ENCODE peak calls at places on chromosomes 1 and 21, in five cellular contexts. W, V, A, B and D are unnamed samples.

GRCh38 chr1:230609208-230609607 is 33.1 kb upstream of the COG2 start:
- DNase-seq in V (no peak), A (no peak), B (no peak), W (no peak), D (no peak)

GRCh38 chr1:64234714-64235113 is 31.3 kb downstream of the UBE2U start:
- DNase-seq in B (no peak), V (no peak), W (no peak), A (no peak), D (no peak)

GRCh38 chr1:147804942-147805723 is 44.7 kb upstream of the GJA5 start:
- DNase-seq in B (no peak), W (no peak), A (no peak), V (no peak), D (no peak)

GRCh38 chr21:42151148-42152074 is 67.5 kb upstream of the ABCG1 start:
- DNase-seq in V (no peak), A (peak), B (no peak), W (no peak), D (no peak)

GRCh38 chr1:2645143-2645542 is 12.3 kb upstream of the MMEL1 start:
- DNase-seq in B (peak), V (no peak), A (peak), W (no peak), D (no peak)

GRCh38 chr1:96524100-96524499 is 197.5 kb upstream of the PTBP2 start:
- DNase-seq in B (no peak), W (no peak), V (no peak), A (no peak), D (no peak)

GRCh38 chr1:211236633-211237321 is 22.4 kb upstream of the RCOR3 start:
- DNase-seq in B (no peak), A (no peak), W (no peak), V (peak), D (no peak)

GRCh38 chr1:156115514-156116374 is 1.2 kb downstream of the LMNA start:
- DNase-seq in B (peak), V (peak), A (peak), W (peak), D (peak)

GRCh38 chr1:228307218-228308023 is 99.2 kb downstream of the TRIM11 start:
- DNase-seq in A (peak), B (peak), V (no peak), W (no peak), D (no peak)

GRCh38 chr1:47388548-47389238 is 27.4 kb upstream of the FOXE3 start:
- DNase-seq in B (no peak), A (peak), V (peak), W (peak), D (peak)

GRCh38 chr1:11441211-11441952 is 37.6 kb upstream of the DISP3 start:
- DNase-seq in V (no peak), B (no peak), A (no peak), W (no peak), D (no peak)

GRCh38 chr1:112387807-112388206 is 8.2 kb upstream of the CTTNBP2NL start:
- DNase-seq in W (no peak), A (no peak), V (no peak), B (no peak), D (no peak)

GRCh38 chr21:42305707-42306147 is 9.5 kb downstream of the TFF3 start:
- DNase-seq in B (no peak), A (peak), V (no peak), W (no peak), D (no peak)

GRCh38 chr1:234921266-234922062 is 207.2 kb downstream of the TOMM20 start:
- DNase-seq in A (peak), W (no peak), V (no peak), B (peak), D (peak)

GRCh38 chr1:93349231-93350135 is 3.8 kb downstream of the DR1 start:
- DNase-seq in B (no peak), A (no peak), V (peak), W (peak), D (peak)

GRCh38 chr21:45596704-45597318 is 46.7 kb upstream of the PCBP3 start:
- DNase-seq in W (peak), A (peak), B (peak), V (peak), D (peak)

GRCh38 chr1:112533029-112533428 is 24.3 kb downstream of the WNT2B start:
- DNase-seq in V (no peak), B (no peak), W (peak), A (no peak), D (no peak)

GRCh38 chr1:204073837-204074273 is 940 bp downstream of the SOX13 start:
- DNase-seq in V (peak), W (peak), A (peak), B (no peak), D (peak)

GRCh38 chr1:172254521-172255222 is 165.8 kb upstream of the C1orf105 start:
- DNase-seq in V (peak), B (no peak), W (peak), A (no peak), D (peak)

GRCh38 chr1:175520186-175520585 is 223.2 kb downstream of the TNR start:
- DNase-seq in V (peak), A (peak), W (no peak), B (no peak), D (no peak)

GRCh38 chr1:11759791-11760190 is 2.2 kb upstream of the C1orf167 start:
- DNase-seq in B (no peak), A (no peak), W (no peak), V (no peak), D (no peak)

GRCh38 chr1:234989019-234989418 is 139.6 kb downstream of the TOMM20 start:
- DNase-seq in W (no peak), V (no peak), A (no peak), B (no peak), D (no peak)

GRCh38 chr1:85311818-85312217 is 35.4 kb upstream of the BCL10 start:
- DNase-seq in A (no peak), V (no peak), W (peak), B (no peak), D (no peak)

GRCh38 chr1:193229136-193229535 is 42.7 kb upstream of the B3GALT2 start:
- DNase-seq in A (no peak), B (no peak), V (peak), W (peak), D (peak)

GRCh38 chr1:39799770-39800470 is 11.3 kb upstream of the BMP8B start:
- DNase-seq in V (peak), A (peak), B (peak), W (peak), D (peak)

GRCh38 chr1:36115931-36116330 is 9.1 kb downstream of the COL8A2 start:
- DNase-seq in A (no peak), V (peak), B (no peak), W (peak), D (peak)

GRCh38 chr1:29833596-29833995 is 597.3 kb downstream of the PTPRU start:
- DNase-seq in B (no peak), A (peak), W (no peak), V (no peak), D (no peak)

DNA sequence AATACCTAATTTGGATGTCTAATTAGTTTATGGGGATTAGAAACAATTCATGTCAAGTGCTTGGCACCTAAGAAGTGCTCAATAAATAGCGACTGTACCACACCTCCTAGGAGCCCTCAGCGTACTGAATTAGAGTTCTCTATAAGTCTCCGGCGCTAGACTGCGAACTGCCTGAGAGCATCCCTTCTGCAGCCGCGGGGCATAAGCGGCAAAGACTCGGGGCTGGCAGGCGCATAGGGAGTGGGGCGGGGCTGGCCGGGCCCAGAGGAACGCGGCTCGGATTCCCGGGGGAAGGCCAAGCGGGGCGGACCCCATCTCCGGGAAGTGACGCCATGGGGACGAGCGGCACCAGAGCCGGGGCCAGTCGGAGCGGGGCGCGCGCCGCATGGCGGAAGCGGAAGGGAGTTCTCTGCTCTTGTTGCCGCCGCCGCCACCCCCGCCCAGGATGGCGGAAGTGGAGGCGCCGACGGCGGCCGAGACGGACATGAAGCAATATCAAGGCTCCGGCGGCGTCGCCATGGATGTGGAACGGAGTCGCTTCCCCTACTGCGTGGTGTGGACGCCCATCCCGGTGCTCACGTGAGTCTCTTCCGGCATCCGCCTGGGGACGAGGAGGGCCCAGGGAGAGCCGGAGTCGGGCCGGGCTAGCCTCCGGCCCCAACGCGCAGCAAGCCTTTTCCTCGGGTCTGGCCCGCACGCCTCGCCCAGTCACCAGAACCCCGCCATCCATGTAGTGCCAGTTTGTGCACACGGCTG is at the start of gene TMEM222:
- DNase-seq in A (peak), V (peak), W (peak), B (peak), D (peak)
- TF ChIP-seq CTCF in A (peak), V (no peak), W (no peak), B (peak), D (no peak)

DNA sequence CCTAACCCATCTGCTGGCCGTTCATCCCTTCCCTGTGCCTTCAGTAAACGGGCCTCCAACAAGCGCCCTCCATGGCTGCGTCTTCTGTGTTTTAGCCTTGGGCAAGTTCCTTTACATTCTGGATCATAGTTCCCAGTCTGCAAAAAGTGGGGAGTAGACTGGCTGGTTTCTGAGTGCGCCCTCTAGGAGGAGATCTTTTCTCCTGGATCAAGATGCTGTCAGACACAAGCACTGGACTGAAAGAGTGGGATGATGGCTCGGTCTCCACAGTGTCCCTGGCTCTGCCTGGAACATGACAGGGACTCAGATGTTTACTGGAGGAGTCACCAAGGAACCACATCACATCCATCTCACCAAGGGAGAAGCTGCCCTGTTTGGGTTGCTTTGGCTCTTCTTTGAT is 88.8 kb downstream of the PRDM2 start:
- DNase-seq in W (no peak), B (no peak), A (no peak), V (no peak), D (no peak)
- H3K4me3 ChIP-seq in W (no peak), B (no peak), A (no peak), V (no peak), D (no peak)

GRCh38 chr1:68346192-68346808 is 103.5 kb downstream of the RPE65 start:
- DNase-seq in A (no peak), B (no peak), W (peak), V (peak), D (peak)
- TF ChIP-seq CTCF in A (peak), B (peak), W (peak), V (peak), D (peak)

GRCh38 chr1:200406161-200406797 is 3.6 kb downstream of the ZNF281 start:
- DNase-seq in B (no peak), V (no peak), A (no peak), W (no peak), D (no peak)

GRCh38 chr1:200409203-200409760 is 554 bp downstream of the ZNF281 start:
- DNase-seq in W (no peak), A (peak), B (peak), V (no peak), D (no peak)

GRCh38 chr1:200401708-200402107 is 8.1 kb downstream of the ZNF281 start:
- DNase-seq in V (no peak), W (no peak), A (no peak), B (no peak), D (no peak)

GRCh38 chr1:200401263-200401662 is 8.6 kb downstream of the ZNF281 start:
- DNase-seq in V (no peak), B (no peak), A (no peak), W (no peak), D (peak)

DNA sequence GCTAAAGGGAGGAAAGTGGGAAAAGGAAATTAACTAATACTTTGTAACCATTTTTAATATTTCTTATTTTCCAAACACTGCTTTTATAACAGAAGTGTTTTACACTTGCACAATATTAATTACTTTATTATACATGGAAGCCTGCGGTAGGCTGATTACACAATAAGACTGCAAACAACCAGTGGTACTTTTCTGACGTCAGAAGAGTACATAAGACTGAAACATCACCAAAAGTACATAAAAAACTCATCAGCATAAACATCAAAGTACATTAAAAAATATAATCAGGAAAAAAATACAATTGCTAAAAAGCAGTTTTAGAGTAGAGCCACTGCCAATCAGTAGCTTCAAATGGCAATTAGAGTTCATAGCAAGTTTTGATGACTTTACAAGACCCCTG is 4.6 kb downstream of the ZNF281 start:
- DNase-seq in V (no peak), B (no peak), W (peak), A (no peak), D (peak)
- H3K4me3 ChIP-seq in V (peak), B (no peak), W (no peak), A (no peak), D (peak)

GRCh38 chr1:160159846-160160245 is 8.4 kb downstream of the ATP1A4 start:
- DNase-seq in B (no peak), W (no peak), A (no peak), V (no peak), D (no peak)

GRCh38 chr1:160162936-160163335 is 11.5 kb downstream of the ATP1A4 start:
- DNase-seq in W (no peak), A (no peak), V (no peak), B (no peak), D (no peak)

GRCh38 chr1:160164121-160164520 is 12.7 kb downstream of the ATP1A4 start:
- DNase-seq in V (no peak), W (no peak), A (no peak), B (no peak), D (no peak)

GRCh38 chr1:160163612-160164011 is 12.2 kb downstream of the ATP1A4 start:
- DNase-seq in V (peak), A (no peak), B (no peak), W (no peak), D (peak)

DNA sequence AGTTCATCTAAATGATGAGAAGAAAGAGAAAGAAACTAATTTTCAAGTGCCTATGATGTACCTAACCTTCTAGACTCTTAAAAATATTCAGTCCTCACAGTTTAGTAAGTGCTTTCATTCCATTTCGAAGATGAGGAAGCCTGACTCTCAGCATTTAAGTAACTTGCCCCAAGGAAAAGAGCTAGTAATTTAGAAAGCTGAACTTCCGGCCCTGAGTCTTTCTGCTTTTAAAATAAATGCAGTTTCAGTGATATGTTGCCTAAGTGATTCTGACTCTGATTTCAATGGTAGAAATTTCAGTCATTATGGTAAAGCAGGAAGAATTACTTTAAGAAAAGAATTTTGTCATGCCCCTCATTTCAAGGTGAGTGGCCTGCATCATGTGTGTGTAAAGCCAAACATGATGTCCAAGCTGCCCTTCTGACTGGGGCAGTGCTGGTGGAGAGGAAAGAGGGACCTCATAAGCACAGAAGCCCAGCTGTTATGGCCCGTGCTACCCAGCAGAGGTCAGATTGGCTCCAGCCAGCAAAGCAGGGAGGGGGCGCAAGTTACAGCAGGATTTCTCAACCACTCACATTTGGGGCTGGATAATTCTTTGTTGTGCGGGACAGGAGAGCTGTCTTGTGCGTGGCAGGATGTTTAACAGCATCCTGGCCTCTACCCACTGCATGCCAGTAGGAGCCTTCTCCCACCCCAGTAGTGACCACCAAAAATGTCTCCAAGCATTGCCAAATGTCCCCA is 10.7 kb downstream of the ATP1A4 start:
- DNase-seq in V (no peak), A (no peak), B (no peak), W (peak), D (peak)
- TF ChIP-seq CTCF in V (peak), A (no peak), B (peak), W (peak), D (peak)

DNA sequence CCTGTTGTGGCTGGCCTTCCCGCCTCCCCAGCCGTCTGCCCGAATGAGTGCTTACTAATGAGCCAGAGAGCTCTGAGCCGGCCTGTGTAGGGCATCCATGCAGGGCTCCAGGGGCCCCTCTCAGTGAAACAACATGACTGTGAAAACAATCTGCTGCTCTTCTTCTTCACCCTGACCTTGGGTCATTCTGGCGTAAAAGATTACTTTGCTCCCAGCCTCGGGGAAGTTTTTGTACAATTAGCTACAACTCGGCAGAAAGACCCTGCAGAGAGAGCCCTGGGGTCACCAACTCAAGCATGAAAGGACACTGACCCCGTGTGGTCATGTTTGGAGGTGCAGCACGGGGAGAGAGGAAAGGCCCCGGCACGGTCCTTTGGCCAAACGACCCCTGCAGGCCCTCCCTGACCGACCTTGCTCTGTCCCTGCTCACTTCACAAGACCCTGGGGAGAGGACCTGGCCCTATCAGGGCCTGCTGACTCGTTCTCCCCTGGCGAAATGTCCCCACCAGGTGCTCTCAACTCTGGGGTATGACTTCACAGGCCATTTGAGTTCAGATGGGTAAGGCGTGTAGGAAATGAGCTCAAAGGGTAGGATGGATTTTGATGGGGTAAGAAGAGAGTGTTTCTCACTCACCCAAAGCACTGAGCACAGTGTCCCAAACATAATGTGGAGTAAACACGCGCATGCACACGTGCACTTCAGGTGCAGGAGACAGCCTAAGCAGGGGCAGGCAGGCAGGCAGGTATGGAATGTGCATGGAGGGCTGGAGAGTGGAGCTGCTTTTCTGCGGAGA is 22.9 kb upstream of the FAM20B start:
- DNase-seq in W (peak), B (peak), V (peak), A (peak), D (peak)
- H3K4me3 ChIP-seq in W (no peak), B (no peak), V (no peak), A (no peak), D (no peak)

DNA sequence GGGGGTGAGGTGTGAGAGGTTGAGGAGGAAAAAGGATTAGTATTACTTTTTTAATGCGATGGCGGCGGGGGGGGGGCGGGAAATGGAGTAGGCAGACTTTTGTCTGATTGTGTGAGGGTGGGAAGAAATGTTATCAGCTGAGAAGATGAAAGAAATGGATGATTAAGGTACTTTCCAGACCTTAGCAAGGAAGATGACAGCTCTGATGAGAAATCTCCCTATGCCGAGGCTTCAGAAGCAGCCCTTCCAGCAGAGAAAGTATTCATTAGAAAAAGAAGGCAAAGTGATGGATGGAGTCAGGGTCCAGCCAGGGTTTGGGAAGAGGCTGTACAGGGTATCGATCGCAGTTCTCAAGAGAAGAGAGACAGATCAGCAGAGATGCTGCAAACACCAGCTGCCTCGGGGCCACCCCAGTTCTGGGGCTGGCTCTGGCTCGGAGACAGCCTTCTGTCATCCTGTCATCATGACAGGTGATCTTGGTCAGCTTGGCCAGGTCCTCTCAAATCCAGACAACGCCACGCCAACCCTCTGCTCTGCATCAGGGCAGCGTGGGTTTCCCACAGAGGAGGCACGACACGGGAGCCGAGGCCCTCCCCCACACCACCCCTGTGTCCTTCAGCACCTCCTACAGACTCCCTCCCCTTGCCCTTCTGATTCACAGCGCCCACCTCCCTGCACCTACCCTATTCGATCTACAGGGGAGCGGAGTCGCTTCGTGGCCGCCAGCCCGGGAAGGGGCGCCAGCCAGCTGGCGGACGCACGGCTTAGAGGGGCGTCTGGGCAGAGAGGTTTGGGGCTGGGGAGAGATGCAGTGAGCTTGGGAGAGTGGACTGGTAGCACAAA is 688 bp upstream of the ATXN7L2 start:
- DNase-seq in V (no peak), B (peak), W (peak), A (peak), D (no peak)
- TF ChIP-seq CTCF in V (no peak), B (no peak), W (no peak), A (no peak), D (no peak)